ENCODE peak calls at places on chromosomes 16 and 17, in ten cellular contexts. One of them, this sample, is unnamed.

GRCh38 chr17:45031231-45032149 is 19.9 kb downstream of the DCAKD start:
- DNase-seq in uterus: no peak
- DNase-seq in adrenal gland: no peak
- DNase-seq in ovary: no peak
- DNase-seq in stomach: no peak
- DNase-seq in endothelial cell of umbilical vein: no peak
- DNase-seq in right lobe of liver: no peak
- DNase-seq in IMR-90: no peak
- DNase-seq in prostate gland: no peak
- DNase-seq in tibial nerve: no peak
- DNase-seq in this sample: no peak

GRCh38 chr17:81549826-81550225 is 2.3 kb downstream of the FAAP100 start:
- DNase-seq in uterus: no peak
- DNase-seq in adrenal gland: no peak
- DNase-seq in ovary: no peak
- DNase-seq in stomach: no peak
- DNase-seq in endothelial cell of umbilical vein: no peak
- DNase-seq in right lobe of liver: no peak
- DNase-seq in IMR-90: no peak
- DNase-seq in prostate gland: no peak
- DNase-seq in tibial nerve: no peak
- DNase-seq in this sample: no peak

GRCh38 chr17:76726231-76726765 is at the start of gene JMJD6:
- DNase-seq in uterus: peak; percentile 97
- DNase-seq in adrenal gland: peak; percentile 98
- DNase-seq in ovary: peak; percentile 97
- DNase-seq in stomach: peak; percentile 97
- DNase-seq in endothelial cell of umbilical vein: peak; percentile 96
- DNase-seq in right lobe of liver: peak; percentile 97
- DNase-seq in IMR-90: peak; percentile 95
- DNase-seq in prostate gland: peak; percentile 97
- DNase-seq in tibial nerve: peak; percentile 92
- DNase-seq in this sample: peak; percentile 98

GRCh38 chr17:62163847-62164246 is 98.8 kb upstream of the MED13 start:
- DNase-seq in uterus: no peak
- DNase-seq in adrenal gland: no peak
- DNase-seq in ovary: no peak
- DNase-seq in stomach: peak; percentile 86
- DNase-seq in endothelial cell of umbilical vein: no peak
- DNase-seq in right lobe of liver: peak; percentile 34
- DNase-seq in IMR-90: no peak
- DNase-seq in prostate gland: peak; percentile 10
- DNase-seq in tibial nerve: no peak
- DNase-seq in this sample: no peak

GRCh38 chr16:70475054-70475871 is 20.9 kb downstream of the FCSK start:
- DNase-seq in uterus: no peak
- DNase-seq in adrenal gland: no peak
- DNase-seq in ovary: no peak
- DNase-seq in stomach: no peak
- DNase-seq in endothelial cell of umbilical vein: no peak
- DNase-seq in right lobe of liver: no peak
- DNase-seq in IMR-90: no peak
- DNase-seq in prostate gland: no peak
- DNase-seq in tibial nerve: no peak
- DNase-seq in this sample: no peak

GRCh38 chr16:74577882-74578366 is 29.0 kb downstream of the GLG1 start:
- DNase-seq in uterus: no peak
- DNase-seq in adrenal gland: no peak
- DNase-seq in ovary: no peak
- DNase-seq in stomach: no peak
- DNase-seq in endothelial cell of umbilical vein: peak; percentile 65
- DNase-seq in right lobe of liver: no peak
- DNase-seq in IMR-90: peak; percentile 88
- DNase-seq in prostate gland: no peak
- DNase-seq in tibial nerve: no peak
- DNase-seq in this sample: no peak

GRCh38 chr17:35127751-35128514 is 6.5 kb downstream of the FNDC8 start:
- DNase-seq in uterus: peak; percentile 22
- DNase-seq in adrenal gland: no peak
- DNase-seq in ovary: no peak
- DNase-seq in stomach: no peak
- DNase-seq in endothelial cell of umbilical vein: no peak
- DNase-seq in right lobe of liver: no peak
- DNase-seq in IMR-90: peak; percentile 94
- DNase-seq in prostate gland: no peak
- DNase-seq in tibial nerve: no peak
- DNase-seq in this sample: peak; percentile 70

GRCh38 chr17:61469474-61469873 is 17.3 kb downstream of the TBX4 start:
- DNase-seq in uterus: peak; percentile 8
- DNase-seq in adrenal gland: no peak
- DNase-seq in ovary: no peak
- DNase-seq in stomach: no peak
- DNase-seq in endothelial cell of umbilical vein: no peak
- DNase-seq in right lobe of liver: no peak
- DNase-seq in IMR-90: no peak
- DNase-seq in prostate gland: no peak
- DNase-seq in tibial nerve: no peak
- DNase-seq in this sample: no peak

GRCh38 chr17:1485311-1485747 is 7.2 kb downstream of the MYO1C start:
- DNase-seq in uterus: peak; percentile 64
- DNase-seq in adrenal gland: peak; percentile 55
- DNase-seq in ovary: peak; percentile 80
- DNase-seq in stomach: peak; percentile 39
- DNase-seq in endothelial cell of umbilical vein: peak; percentile 26
- DNase-seq in right lobe of liver: peak; percentile 56
- DNase-seq in IMR-90: no peak
- DNase-seq in prostate gland: no peak
- DNase-seq in tibial nerve: no peak
- DNase-seq in this sample: peak; percentile 88

GRCh38 chr17:1484060-1484535 is 8.4 kb downstream of the MYO1C start:
- DNase-seq in uterus: no peak
- DNase-seq in adrenal gland: no peak
- DNase-seq in ovary: peak; percentile 61
- DNase-seq in stomach: no peak
- DNase-seq in endothelial cell of umbilical vein: no peak
- DNase-seq in right lobe of liver: no peak
- DNase-seq in IMR-90: no peak
- DNase-seq in prostate gland: no peak
- DNase-seq in tibial nerve: no peak
- DNase-seq in this sample: no peak

GRCh38 chr17:1486802-1487695 is 5.4 kb downstream of the MYO1C start:
- DNase-seq in uterus: peak; percentile 82
- DNase-seq in adrenal gland: peak; percentile 60
- DNase-seq in ovary: peak; percentile 79
- DNase-seq in stomach: peak; percentile 90
- DNase-seq in endothelial cell of umbilical vein: peak; percentile 76
- DNase-seq in right lobe of liver: peak; percentile 60
- DNase-seq in IMR-90: no peak
- DNase-seq in prostate gland: peak; percentile 77
- DNase-seq in tibial nerve: peak; percentile 72
- DNase-seq in this sample: peak; percentile 82

GRCh38 chr17:1484586-1485310 is 7.7 kb downstream of the MYO1C start:
- DNase-seq in uterus: peak; percentile 71
- DNase-seq in adrenal gland: no peak
- DNase-seq in ovary: peak; percentile 81
- DNase-seq in stomach: peak; percentile 69
- DNase-seq in endothelial cell of umbilical vein: peak; percentile 23
- DNase-seq in right lobe of liver: peak; percentile 47
- DNase-seq in IMR-90: no peak
- DNase-seq in prostate gland: no peak
- DNase-seq in tibial nerve: no peak
- DNase-seq in this sample: peak; percentile 75

DNA sequence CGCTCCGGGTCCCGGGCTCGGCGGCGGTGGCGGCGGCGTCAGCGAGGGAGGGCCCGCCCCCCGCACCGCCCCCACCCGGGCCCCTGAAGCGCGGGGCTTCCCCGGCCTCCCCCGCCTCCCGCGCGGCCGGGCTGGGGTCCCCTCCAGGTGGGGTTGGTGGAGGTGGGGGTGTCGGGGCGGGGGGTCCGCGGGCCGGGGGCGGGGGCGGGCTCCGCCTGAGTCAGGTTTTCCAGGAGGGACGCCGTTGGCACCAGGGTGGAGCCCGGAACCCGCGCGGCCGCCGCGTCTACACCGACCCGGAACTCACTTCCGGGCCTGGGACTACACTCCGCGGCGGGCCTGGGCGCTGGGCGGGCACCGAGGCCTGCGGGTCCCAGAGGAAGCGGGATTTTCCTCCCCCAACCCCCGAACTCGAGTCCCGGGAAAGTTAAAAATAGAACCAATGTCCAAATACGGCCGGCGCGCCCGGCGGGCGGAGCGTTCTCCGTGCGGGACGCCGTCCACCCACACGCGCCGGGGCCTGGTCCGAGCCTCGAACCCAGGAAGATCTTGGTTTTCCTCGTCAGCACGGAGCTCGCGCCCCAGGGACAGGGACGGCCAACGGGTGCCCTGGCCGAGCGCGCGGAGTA is 6.6 kb downstream of the MYO1C start:
- DNase-seq in uterus: peak; percentile 75
- DNase-seq in adrenal gland: peak; percentile 65
- DNase-seq in ovary: peak; percentile 79
- DNase-seq in stomach: peak; percentile 73
- DNase-seq in endothelial cell of umbilical vein: peak; percentile 39
- DNase-seq in right lobe of liver: peak; percentile 70
- DNase-seq in IMR-90: peak; percentile 60
- DNase-seq in prostate gland: no peak
- DNase-seq in tibial nerve: no peak
- DNase-seq in this sample: peak; percentile 85
- TF ChIP-seq POLR2A in uterus: no peak
- TF ChIP-seq POLR2A in adrenal gland: no peak
- TF ChIP-seq POLR2A in ovary: peak; percentile 8
- TF ChIP-seq POLR2A in stomach: no peak
- TF ChIP-seq POLR2A in endothelial cell of umbilical vein: no peak
- TF ChIP-seq POLR2A in right lobe of liver: peak; percentile 44
- TF ChIP-seq POLR2A in IMR-90: peak; percentile 32
- TF ChIP-seq POLR2A in prostate gland: peak; percentile 47
- TF ChIP-seq POLR2A in tibial nerve: no peak
- TF ChIP-seq POLR2A in this sample: peak; percentile 24

GRCh38 chr16:29024280-29024679 is 39.4 kb downstream of the LAT start:
- DNase-seq in uterus: no peak
- DNase-seq in adrenal gland: no peak
- DNase-seq in ovary: no peak
- DNase-seq in stomach: no peak
- DNase-seq in endothelial cell of umbilical vein: no peak
- DNase-seq in right lobe of liver: no peak
- DNase-seq in IMR-90: no peak
- DNase-seq in prostate gland: no peak
- DNase-seq in tibial nerve: no peak
- DNase-seq in this sample: no peak
- H3K4me1 ChIP-seq in uterus: no peaks in the 10 kb centered on the region
- H3K4me1 ChIP-seq in adrenal gland: no peaks in the 10 kb centered on the region
- H3K4me1 ChIP-seq in ovary: no peaks in the 10 kb centered on the region
- H3K4me1 ChIP-seq in stomach: peaks cover 5% of the 10 kb centered on the region
- H3K4me1 ChIP-seq in endothelial cell of umbilical vein: no peaks in the 10 kb centered on the region
- H3K4me1 ChIP-seq in right lobe of liver: no peaks in the 10 kb centered on the region
- H3K4me1 ChIP-seq in IMR-90: peaks cover 8% of the 10 kb centered on the region
- H3K4me1 ChIP-seq in prostate gland: no peaks in the 10 kb centered on the region
- H3K4me1 ChIP-seq in tibial nerve: no peaks in the 10 kb centered on the region
- H3K4me1 ChIP-seq in this sample: no peaks in the 10 kb centered on the region

GRCh38 chr17:59698143-59698542 is 9.1 kb downstream of the PTRH2 start:
- DNase-seq in uterus: no peak
- DNase-seq in adrenal gland: no peak
- DNase-seq in ovary: no peak
- DNase-seq in stomach: no peak
- DNase-seq in endothelial cell of umbilical vein: no peak
- DNase-seq in right lobe of liver: no peak
- DNase-seq in IMR-90: no peak
- DNase-seq in prostate gland: no peak
- DNase-seq in tibial nerve: no peak
- DNase-seq in this sample: no peak

GRCh38 chr17:59695943-59696681 is 11.1 kb downstream of the PTRH2 start:
- DNase-seq in uterus: no peak
- DNase-seq in adrenal gland: no peak
- DNase-seq in ovary: no peak
- DNase-seq in stomach: no peak
- DNase-seq in endothelial cell of umbilical vein: no peak
- DNase-seq in right lobe of liver: no peak
- DNase-seq in IMR-90: no peak
- DNase-seq in prostate gland: no peak
- DNase-seq in tibial nerve: no peak
- DNase-seq in this sample: no peak

GRCh38 chr17:59694344-59694743 is 12.9 kb downstream of the PTRH2 start:
- DNase-seq in uterus: no peak
- DNase-seq in adrenal gland: no peak
- DNase-seq in ovary: no peak
- DNase-seq in stomach: no peak
- DNase-seq in endothelial cell of umbilical vein: no peak
- DNase-seq in right lobe of liver: no peak
- DNase-seq in IMR-90: no peak
- DNase-seq in prostate gland: no peak
- DNase-seq in tibial nerve: no peak
- DNase-seq in this sample: no peak

GRCh38 chr17:59699218-59699617 is 8.0 kb downstream of the PTRH2 start:
- DNase-seq in uterus: no peak
- DNase-seq in adrenal gland: no peak
- DNase-seq in ovary: no peak
- DNase-seq in stomach: no peak
- DNase-seq in endothelial cell of umbilical vein: no peak
- DNase-seq in right lobe of liver: no peak
- DNase-seq in IMR-90: no peak
- DNase-seq in prostate gland: no peak
- DNase-seq in tibial nerve: no peak
- DNase-seq in this sample: no peak

DNA sequence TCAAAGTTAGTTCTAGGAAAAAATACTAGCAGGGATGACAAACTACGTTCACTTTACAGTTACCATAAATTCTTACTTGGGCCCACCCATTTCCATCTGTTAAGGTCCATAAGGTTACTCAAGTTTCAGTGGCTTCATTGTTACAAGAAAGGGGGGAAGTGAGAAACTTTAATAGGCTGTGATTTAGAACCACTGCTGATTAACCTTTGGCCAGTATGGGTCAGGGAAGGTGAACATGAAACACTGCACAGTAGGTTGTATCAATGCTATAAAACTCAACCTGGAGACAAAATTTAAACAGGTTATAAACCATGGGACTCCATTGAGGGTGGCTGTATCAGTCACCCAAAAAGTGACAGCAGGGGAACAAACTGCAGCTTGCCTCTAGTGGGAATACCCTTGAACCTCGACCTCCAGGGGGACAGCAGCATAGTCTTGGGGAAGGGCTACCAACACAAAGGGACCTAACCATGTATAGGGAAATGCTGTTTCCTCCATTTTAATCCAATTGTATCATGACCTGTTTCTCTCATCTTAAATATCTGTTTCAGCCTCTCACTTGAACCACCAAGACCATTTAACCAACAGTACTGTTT is 10.4 kb downstream of the PTRH2 start:
- DNase-seq in uterus: no peak
- DNase-seq in adrenal gland: no peak
- DNase-seq in ovary: no peak
- DNase-seq in stomach: no peak
- DNase-seq in endothelial cell of umbilical vein: no peak
- DNase-seq in right lobe of liver: no peak
- DNase-seq in IMR-90: no peak
- DNase-seq in prostate gland: no peak
- DNase-seq in tibial nerve: no peak
- DNase-seq in this sample: no peak
- TF ChIP-seq POLR2A in uterus: no peak
- TF ChIP-seq POLR2A in adrenal gland: no peak
- TF ChIP-seq POLR2A in ovary: no peak
- TF ChIP-seq POLR2A in stomach: no peak
- TF ChIP-seq POLR2A in endothelial cell of umbilical vein: no peak
- TF ChIP-seq POLR2A in right lobe of liver: no peak
- TF ChIP-seq POLR2A in IMR-90: no peak
- TF ChIP-seq POLR2A in prostate gland: no peak
- TF ChIP-seq POLR2A in tibial nerve: no peak
- TF ChIP-seq POLR2A in this sample: no peak

GRCh38 chr16:65223335-65223734 is 101.5 kb upstream of the CDH11 start:
- DNase-seq in uterus: no peak
- DNase-seq in adrenal gland: no peak
- DNase-seq in ovary: no peak
- DNase-seq in stomach: no peak
- DNase-seq in endothelial cell of umbilical vein: no peak
- DNase-seq in right lobe of liver: no peak
- DNase-seq in IMR-90: no peak
- DNase-seq in prostate gland: no peak
- DNase-seq in tibial nerve: no peak
- DNase-seq in this sample: no peak
- H3K4me1 ChIP-seq in uterus: no peaks in the 10 kb centered on the region
- H3K4me1 ChIP-seq in adrenal gland: no peaks in the 10 kb centered on the region
- H3K4me1 ChIP-seq in ovary: no peaks in the 10 kb centered on the region
- H3K4me1 ChIP-seq in stomach: no peaks in the 10 kb centered on the region
- H3K4me1 ChIP-seq in endothelial cell of umbilical vein: no peaks in the 10 kb centered on the region
- H3K4me1 ChIP-seq in right lobe of liver: no peaks in the 10 kb centered on the region
- H3K4me1 ChIP-seq in IMR-90: no peaks in the 10 kb centered on the region
- H3K4me1 ChIP-seq in prostate gland: no peaks in the 10 kb centered on the region
- H3K4me1 ChIP-seq in tibial nerve: no peaks in the 10 kb centered on the region
- H3K4me1 ChIP-seq in this sample: no peaks in the 10 kb centered on the region